ENCODE peak calls at places on chromosomes 2 and 18, in seven cellular contexts. One of them, this sample, is unnamed.

GRCh38 chr2:159907914-159908313 is 109.9 kb upstream of the CD302 start:
- DNase-seq in HCT116: no peak
- DNase-seq in progenitor cell of endocrine pancreas: no peak
- DNase-seq in GM10248: no peak
- DNase-seq in endodermal cell: no peak
- DNase-seq in foreskin fibroblast: no peak
- DNase-seq in kidney epithelial cell: no peak
- DNase-seq in this sample: no peak

GRCh38 chr2:222837643-222838056 is 23.2 kb upstream of the ACSL3 start:
- DNase-seq in HCT116: no peak
- DNase-seq in progenitor cell of endocrine pancreas: no peak
- DNase-seq in GM10248: no peak
- DNase-seq in endodermal cell: no peak
- DNase-seq in foreskin fibroblast: no peak
- DNase-seq in kidney epithelial cell: peak; percentile 65
- DNase-seq in this sample: no peak

GRCh38 chr18:59662008-59662701 is 35.1 kb downstream of the CCBE1 start:
- DNase-seq in HCT116: no peak
- DNase-seq in progenitor cell of endocrine pancreas: no peak
- DNase-seq in GM10248: no peak
- DNase-seq in endodermal cell: no peak
- DNase-seq in foreskin fibroblast: no peak
- DNase-seq in kidney epithelial cell: peak; percentile 29
- DNase-seq in this sample: no peak

GRCh38 chr18:27184115-27185024 is 738 bp downstream of the CHST9 start:
- DNase-seq in HCT116: no peak
- DNase-seq in progenitor cell of endocrine pancreas: peak; percentile 29
- DNase-seq in GM10248: peak; percentile 11
- DNase-seq in endodermal cell: peak; percentile 83
- DNase-seq in foreskin fibroblast: no peak
- DNase-seq in kidney epithelial cell: no peak
- DNase-seq in this sample: peak; percentile 21

GRCh38 chr2:29487967-29488550 is 372.8 kb downstream of the CLIP4 start:
- DNase-seq in HCT116: no peak
- DNase-seq in progenitor cell of endocrine pancreas: no peak
- DNase-seq in GM10248: no peak
- DNase-seq in endodermal cell: no peak
- DNase-seq in foreskin fibroblast: peak; percentile 15
- DNase-seq in kidney epithelial cell: peak; percentile 55
- DNase-seq in this sample: no peak

GRCh38 chr2:236211281-236211680 is 43.1 kb upstream of the GBX2 start:
- DNase-seq in HCT116: no peak
- DNase-seq in progenitor cell of endocrine pancreas: no peak
- DNase-seq in GM10248: no peak
- DNase-seq in endodermal cell: no peak
- DNase-seq in foreskin fibroblast: no peak
- DNase-seq in kidney epithelial cell: no peak
- DNase-seq in this sample: no peak

GRCh38 chr18:62585274-62586147 is 62.7 kb downstream of the ZCCHC2 start:
- DNase-seq in HCT116: no peak
- DNase-seq in progenitor cell of endocrine pancreas: no peak
- DNase-seq in GM10248: no peak
- DNase-seq in endodermal cell: no peak
- DNase-seq in foreskin fibroblast: no peak
- DNase-seq in kidney epithelial cell: no peak
- DNase-seq in this sample: no peak

GRCh38 chr18:36889316-36889715 is 60.4 kb downstream of the KIAA1328 start:
- DNase-seq in HCT116: no peak
- DNase-seq in progenitor cell of endocrine pancreas: no peak
- DNase-seq in GM10248: no peak
- DNase-seq in endodermal cell: no peak
- DNase-seq in foreskin fibroblast: peak; percentile 4
- DNase-seq in kidney epithelial cell: no peak
- DNase-seq in this sample: no peak

GRCh38 chr2:6913415-6914157 is 3.6 kb upstream of the RNF144A start:
- DNase-seq in HCT116: no peak
- DNase-seq in progenitor cell of endocrine pancreas: no peak
- DNase-seq in GM10248: no peak
- DNase-seq in endodermal cell: no peak
- DNase-seq in foreskin fibroblast: no peak
- DNase-seq in kidney epithelial cell: no peak
- DNase-seq in this sample: no peak

GRCh38 chr2:178404380-178404767 is 46.6 kb downstream of the PRKRA start:
- DNase-seq in HCT116: no peak
- DNase-seq in progenitor cell of endocrine pancreas: no peak
- DNase-seq in GM10248: peak; percentile 81
- DNase-seq in endodermal cell: no peak
- DNase-seq in foreskin fibroblast: peak; percentile 94
- DNase-seq in kidney epithelial cell: peak; percentile 53
- DNase-seq in this sample: peak; percentile 58

GRCh38 chr2:75068546-75068945 is 110.1 kb downstream of the POLE4 start:
- DNase-seq in HCT116: no peak
- DNase-seq in progenitor cell of endocrine pancreas: no peak
- DNase-seq in GM10248: no peak
- DNase-seq in endodermal cell: no peak
- DNase-seq in foreskin fibroblast: no peak
- DNase-seq in kidney epithelial cell: no peak
- DNase-seq in this sample: no peak

GRCh38 chr2:118815731-118816130 is 31.7 kb downstream of the EN1 start:
- DNase-seq in HCT116: no peak
- DNase-seq in progenitor cell of endocrine pancreas: no peak
- DNase-seq in GM10248: no peak
- DNase-seq in endodermal cell: no peak
- DNase-seq in foreskin fibroblast: no peak
- DNase-seq in kidney epithelial cell: no peak
- DNase-seq in this sample: no peak

GRCh38 chr2:224038049-224038829 is 847 bp downstream of the SERPINE2 start:
- DNase-seq in HCT116: no peak
- DNase-seq in progenitor cell of endocrine pancreas: peak; percentile 51
- DNase-seq in GM10248: peak; percentile 32
- DNase-seq in endodermal cell: peak; percentile 83
- DNase-seq in foreskin fibroblast: no peak
- DNase-seq in kidney epithelial cell: no peak
- DNase-seq in this sample: peak; percentile 64

GRCh38 chr2:198113316-198113715 is 308.9 kb downstream of the PLCL1 start:
- DNase-seq in HCT116: no peak
- DNase-seq in progenitor cell of endocrine pancreas: no peak
- DNase-seq in GM10248: no peak
- DNase-seq in endodermal cell: no peak
- DNase-seq in foreskin fibroblast: no peak
- DNase-seq in kidney epithelial cell: no peak
- DNase-seq in this sample: no peak

GRCh38 chr2:85744771-85745601 is 8.8 kb upstream of the ATOH8 start:
- DNase-seq in HCT116: no peak
- DNase-seq in progenitor cell of endocrine pancreas: no peak
- DNase-seq in GM10248: no peak
- DNase-seq in endodermal cell: no peak
- DNase-seq in foreskin fibroblast: peak; percentile 83
- DNase-seq in kidney epithelial cell: no peak
- DNase-seq in this sample: no peak

GRCh38 chr2:119326938-119327337 is 39.7 kb downstream of the C2orf76 start:
- DNase-seq in HCT116: no peak
- DNase-seq in progenitor cell of endocrine pancreas: no peak
- DNase-seq in GM10248: no peak
- DNase-seq in endodermal cell: no peak
- DNase-seq in foreskin fibroblast: no peak
- DNase-seq in kidney epithelial cell: no peak
- DNase-seq in this sample: no peak

GRCh38 chr2:7203056-7203467 is 285.9 kb downstream of the RNF144A start:
- DNase-seq in HCT116: peak; percentile 24
- DNase-seq in progenitor cell of endocrine pancreas: peak; percentile 50
- DNase-seq in GM10248: peak; percentile 45
- DNase-seq in endodermal cell: peak; percentile 81
- DNase-seq in foreskin fibroblast: peak; percentile 18
- DNase-seq in kidney epithelial cell: peak; percentile 32
- DNase-seq in this sample: peak; percentile 67

GRCh38 chr2:218332920-218333645 is 23.6 kb upstream of the CATIP start:
- DNase-seq in HCT116: no peak
- DNase-seq in progenitor cell of endocrine pancreas: no peak
- DNase-seq in GM10248: no peak
- DNase-seq in endodermal cell: peak; percentile 42
- DNase-seq in foreskin fibroblast: no peak
- DNase-seq in kidney epithelial cell: no peak
- DNase-seq in this sample: no peak

GRCh38 chr2:206201075-206201848 is 41.6 kb downstream of the EEF1B2 start:
- DNase-seq in HCT116: no peak
- DNase-seq in progenitor cell of endocrine pancreas: no peak
- DNase-seq in GM10248: no peak
- DNase-seq in endodermal cell: no peak
- DNase-seq in foreskin fibroblast: no peak
- DNase-seq in kidney epithelial cell: no peak
- DNase-seq in this sample: no peak

GRCh38 chr18:2471523-2471922 is 99.8 kb downstream of the METTL4 start:
- DNase-seq in HCT116: no peak
- DNase-seq in progenitor cell of endocrine pancreas: no peak
- DNase-seq in GM10248: no peak
- DNase-seq in endodermal cell: peak; percentile 58
- DNase-seq in foreskin fibroblast: no peak
- DNase-seq in kidney epithelial cell: no peak
- DNase-seq in this sample: no peak

GRCh38 chr2:201860541-201861154 is 54.3 kb downstream of the CDK15 start:
- DNase-seq in HCT116: peak; percentile 56
- DNase-seq in progenitor cell of endocrine pancreas: no peak
- DNase-seq in GM10248: peak; percentile 68
- DNase-seq in endodermal cell: peak; percentile 86
- DNase-seq in foreskin fibroblast: peak; percentile 83
- DNase-seq in kidney epithelial cell: no peak
- DNase-seq in this sample: peak; percentile 26
- TF ChIP-seq CTCF in HCT116: peak; percentile 80
- TF ChIP-seq CTCF in progenitor cell of endocrine pancreas: peak; percentile 85
- TF ChIP-seq CTCF in GM10248: peak; percentile 74
- TF ChIP-seq CTCF in endodermal cell: peak; percentile 89
- TF ChIP-seq CTCF in foreskin fibroblast: peak; percentile 75
- TF ChIP-seq CTCF in kidney epithelial cell: peak; percentile 76
- TF ChIP-seq CTCF in this sample: peak; percentile 86

DNA sequence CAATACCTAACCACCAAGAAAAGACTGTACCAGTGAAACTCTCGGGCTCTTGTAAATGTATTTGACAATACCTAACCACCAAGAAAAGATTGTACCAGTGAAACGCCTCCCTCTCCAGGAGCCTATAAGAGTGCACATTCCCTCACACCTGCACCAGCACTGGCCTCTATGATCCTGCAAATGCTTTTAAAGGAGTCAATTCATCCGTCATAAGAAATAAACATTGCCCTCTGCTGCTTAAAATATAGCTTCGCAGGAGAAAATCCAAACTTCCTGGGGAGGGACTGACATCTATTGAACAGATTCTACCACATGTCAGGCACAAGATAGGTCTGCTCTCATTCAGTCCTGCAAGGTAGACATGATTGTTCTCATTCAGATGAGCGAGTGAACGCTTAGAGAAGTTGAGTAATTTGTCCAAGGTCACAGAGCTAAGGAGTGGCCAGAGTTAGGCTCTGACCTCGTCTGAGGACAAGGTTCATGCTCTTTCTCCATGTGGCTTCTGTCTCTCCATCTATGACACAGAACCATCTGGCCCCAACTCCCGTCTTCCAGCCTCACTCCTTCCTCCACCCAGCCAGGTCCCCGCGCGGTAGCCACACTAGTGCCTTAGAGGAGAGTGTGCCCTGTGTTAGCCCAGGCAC is 38.7 kb downstream of the MCFD2 start:
- DNase-seq in HCT116: peak; percentile 83
- DNase-seq in progenitor cell of endocrine pancreas: no peak
- DNase-seq in GM10248: no peak
- DNase-seq in endodermal cell: no peak
- DNase-seq in foreskin fibroblast: peak; percentile 74
- DNase-seq in kidney epithelial cell: no peak
- DNase-seq in this sample: peak; percentile 36
- TF ChIP-seq CTCF in HCT116: peak; percentile 31
- TF ChIP-seq CTCF in progenitor cell of endocrine pancreas: no peak
- TF ChIP-seq CTCF in GM10248: peak; percentile 3
- TF ChIP-seq CTCF in endodermal cell: peak; percentile 36
- TF ChIP-seq CTCF in foreskin fibroblast: peak; percentile 50
- TF ChIP-seq CTCF in kidney epithelial cell: peak; percentile 35
- TF ChIP-seq CTCF in this sample: no peak

GRCh38 chr2:106165064-106165463 is 29.0 kb downstream of the UXS1 start:
- DNase-seq in HCT116: no peak
- DNase-seq in progenitor cell of endocrine pancreas: no peak
- DNase-seq in GM10248: no peak
- DNase-seq in endodermal cell: peak; percentile 65
- DNase-seq in foreskin fibroblast: no peak
- DNase-seq in kidney epithelial cell: no peak
- DNase-seq in this sample: no peak
- TF ChIP-seq CTCF in HCT116: no peak
- TF ChIP-seq CTCF in progenitor cell of endocrine pancreas: no peak
- TF ChIP-seq CTCF in GM10248: no peak
- TF ChIP-seq CTCF in endodermal cell: peak; percentile 63
- TF ChIP-seq CTCF in foreskin fibroblast: no peak
- TF ChIP-seq CTCF in kidney epithelial cell: no peak
- TF ChIP-seq CTCF in this sample: no peak

GRCh38 chr2:238955648-238956531 is 108.0 kb downstream of the TWIST2 start:
- DNase-seq in HCT116: no peak
- DNase-seq in progenitor cell of endocrine pancreas: no peak
- DNase-seq in GM10248: no peak
- DNase-seq in endodermal cell: no peak
- DNase-seq in foreskin fibroblast: peak; percentile 62
- DNase-seq in kidney epithelial cell: no peak
- DNase-seq in this sample: no peak

GRCh38 chr2:238950551-238950950 is 102.7 kb downstream of the TWIST2 start:
- DNase-seq in HCT116: no peak
- DNase-seq in progenitor cell of endocrine pancreas: no peak
- DNase-seq in GM10248: no peak
- DNase-seq in endodermal cell: peak; percentile 30
- DNase-seq in foreskin fibroblast: no peak
- DNase-seq in kidney epithelial cell: no peak
- DNase-seq in this sample: no peak

GRCh38 chr2:238952261-238952924 is 104.5 kb downstream of the TWIST2 start:
- DNase-seq in HCT116: no peak
- DNase-seq in progenitor cell of endocrine pancreas: no peak
- DNase-seq in GM10248: no peak
- DNase-seq in endodermal cell: peak; percentile 10
- DNase-seq in foreskin fibroblast: peak; percentile 47
- DNase-seq in kidney epithelial cell: no peak
- DNase-seq in this sample: no peak

GRCh38 chr2:238956676-238957075 is 108.8 kb downstream of the TWIST2 start:
- DNase-seq in HCT116: no peak
- DNase-seq in progenitor cell of endocrine pancreas: no peak
- DNase-seq in GM10248: no peak
- DNase-seq in endodermal cell: no peak
- DNase-seq in foreskin fibroblast: no peak
- DNase-seq in kidney epithelial cell: no peak
- DNase-seq in this sample: no peak

DNA sequence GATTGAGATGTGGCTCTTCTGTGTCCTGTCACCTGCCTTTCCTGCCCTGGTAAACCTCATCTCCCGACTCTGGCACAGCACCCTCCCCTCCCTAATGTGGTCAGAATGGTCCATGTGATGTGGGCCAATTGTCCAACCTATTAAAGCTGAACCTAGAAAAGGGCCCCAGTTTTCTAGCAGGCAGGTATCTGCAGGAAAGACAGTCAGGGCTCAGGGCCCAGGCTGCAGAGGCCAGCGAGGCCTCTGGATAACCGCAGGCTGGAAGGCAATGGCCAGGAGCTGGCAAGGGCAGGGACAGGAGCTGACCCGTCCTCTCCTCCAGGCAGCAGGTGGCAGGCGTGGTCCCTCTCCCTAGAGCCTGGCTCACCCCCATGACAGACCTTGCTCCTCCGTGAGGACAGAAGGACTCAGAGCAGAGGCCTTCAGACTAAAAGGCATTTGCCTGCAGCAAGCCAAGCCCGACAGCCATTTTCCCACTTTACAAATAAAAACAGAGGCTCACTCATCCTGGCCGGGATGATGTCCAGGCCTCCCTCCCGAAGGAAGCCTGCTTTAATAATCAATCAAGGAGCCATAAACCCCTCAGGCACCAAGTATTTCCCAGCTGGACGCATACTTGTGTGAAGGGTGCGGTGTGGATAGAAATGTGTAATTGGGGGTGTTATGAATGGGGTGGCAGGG is 107.1 kb downstream of the TWIST2 start:
- DNase-seq in HCT116: no peak
- DNase-seq in progenitor cell of endocrine pancreas: no peak
- DNase-seq in GM10248: no peak
- DNase-seq in endodermal cell: no peak
- DNase-seq in foreskin fibroblast: no peak
- DNase-seq in kidney epithelial cell: no peak
- DNase-seq in this sample: no peak
- TF ChIP-seq CTCF in HCT116: no peak
- TF ChIP-seq CTCF in progenitor cell of endocrine pancreas: no peak
- TF ChIP-seq CTCF in GM10248: no peak
- TF ChIP-seq CTCF in endodermal cell: peak; percentile 36
- TF ChIP-seq CTCF in foreskin fibroblast: no peak
- TF ChIP-seq CTCF in kidney epithelial cell: no peak
- TF ChIP-seq CTCF in this sample: no peak